ENCODE peak calls at places on chromosomes 3 and 15, in four cellular contexts. One of them, this sample, is unnamed.
A peak's percentile ranks its signal among the peaks of the same experiment; 100 is the strongest.

GRCh38 chr3:177694316-177694715 is 497.0 kb upstream of the TBL1XR1 start:
- DNase-seq in left ventricle myocardium inferior: no peak
- DNase-seq in heart right ventricle: peak; percentile 20
- DNase-seq in GM20000: no peak
- DNase-seq in this sample: peak; percentile 9

GRCh38 chr3:124941729-124942128 is 7.2 kb upstream of the MUC13 start:
- DNase-seq in left ventricle myocardium inferior: no peak
- DNase-seq in heart right ventricle: no peak
- DNase-seq in GM20000: no peak
- DNase-seq in this sample: no peak

GRCh38 chr3:43650345-43650744 is 28.5 kb upstream of the ANO10 start:
- DNase-seq in left ventricle myocardium inferior: no peak
- DNase-seq in heart right ventricle: no peak
- DNase-seq in GM20000: no peak
- DNase-seq in this sample: no peak

GRCh38 chr3:155185623-155186022 is 105.5 kb downstream of the MME start:
- DNase-seq in left ventricle myocardium inferior: no peak
- DNase-seq in heart right ventricle: no peak
- DNase-seq in GM20000: no peak
- DNase-seq in this sample: no peak

GRCh38 chr3:157595259-157595658 is 92.0 kb upstream of the VEPH1 start:
- DNase-seq in left ventricle myocardium inferior: no peak
- DNase-seq in heart right ventricle: no peak
- DNase-seq in GM20000: no peak
- DNase-seq in this sample: no peak

GRCh38 chr3:69815959-69816358 is 76.7 kb downstream of the MITF start:
- DNase-seq in left ventricle myocardium inferior: no peak
- DNase-seq in heart right ventricle: no peak
- DNase-seq in GM20000: no peak
- DNase-seq in this sample: no peak

GRCh38 chr15:50183112-50183794 is 1.3 kb downstream of the SLC27A2 start:
- DNase-seq in left ventricle myocardium inferior: no peak
- DNase-seq in heart right ventricle: no peak
- DNase-seq in GM20000: peak; percentile 62
- DNase-seq in this sample: peak; percentile 39

GRCh38 chr3:7734456-7734855 is 767.2 kb upstream of the LMCD1 start:
- DNase-seq in left ventricle myocardium inferior: no peak
- DNase-seq in heart right ventricle: no peak
- DNase-seq in GM20000: no peak
- DNase-seq in this sample: no peak

GRCh38 chr3:11236588-11237461 is 35.4 kb upstream of the ATG7 start:
- DNase-seq in left ventricle myocardium inferior: peak; percentile 41
- DNase-seq in heart right ventricle: peak; percentile 40
- DNase-seq in GM20000: peak; percentile 76
- DNase-seq in this sample: peak; percentile 79

GRCh38 chr3:129257609-129258008 is 8.2 kb downstream of the COPG1 start:
- DNase-seq in left ventricle myocardium inferior: no peak
- DNase-seq in heart right ventricle: no peak
- DNase-seq in GM20000: no peak
- DNase-seq in this sample: no peak

GRCh38 chr3:44301746-44302145 is 36.8 kb upstream of the TCAIM start:
- DNase-seq in left ventricle myocardium inferior: no peak
- DNase-seq in heart right ventricle: no peak
- DNase-seq in GM20000: no peak
- DNase-seq in this sample: no peak

GRCh38 chr3:16840111-16840444 is 44.7 kb upstream of the PLCL2 start:
- DNase-seq in left ventricle myocardium inferior: no peak
- DNase-seq in heart right ventricle: no peak
- DNase-seq in GM20000: no peak
- DNase-seq in this sample: no peak

GRCh38 chr3:182711261-182711683 is 82.0 kb upstream of the ATP11B start:
- DNase-seq in left ventricle myocardium inferior: no peak
- DNase-seq in heart right ventricle: no peak
- DNase-seq in GM20000: no peak
- DNase-seq in this sample: no peak

GRCh38 chr3:147161833-147162232 is 244.5 kb downstream of the ZIC4 start:
- DNase-seq in left ventricle myocardium inferior: no peak
- DNase-seq in heart right ventricle: no peak
- DNase-seq in GM20000: no peak
- DNase-seq in this sample: no peak

GRCh38 chr3:187919018-187919417 is 173.8 kb upstream of the BCL6 start:
- DNase-seq in left ventricle myocardium inferior: no peak
- DNase-seq in heart right ventricle: no peak
- DNase-seq in GM20000: peak; percentile 27
- DNase-seq in this sample: peak; percentile 75

GRCh38 chr15:49273734-49274318 is 103.8 kb downstream of the GALK2 start:
- DNase-seq in left ventricle myocardium inferior: no peak
- DNase-seq in heart right ventricle: no peak
- DNase-seq in GM20000: no peak
- DNase-seq in this sample: no peak

GRCh38 chr15:39581501-39582285 is 814 bp downstream of the THBS1 start:
- DNase-seq in left ventricle myocardium inferior: peak; percentile 50
- DNase-seq in heart right ventricle: peak; percentile 44
- DNase-seq in GM20000: no peak
- DNase-seq in this sample: peak; percentile 21

GRCh38 chr15:52183562-52184173 is 7.5 kb downstream of the GNB5 start:
- DNase-seq in left ventricle myocardium inferior: no peak
- DNase-seq in heart right ventricle: no peak
- DNase-seq in GM20000: peak; percentile 36
- DNase-seq in this sample: peak; percentile 51

GRCh38 chr15:101255615-101256350 is 3.9 kb upstream of the CHSY1 start:
- DNase-seq in left ventricle myocardium inferior: no peak
- DNase-seq in heart right ventricle: peak; percentile 54
- DNase-seq in GM20000: no peak
- DNase-seq in this sample: no peak

GRCh38 chr15:101255066-101255415 is 3.2 kb upstream of the CHSY1 start:
- DNase-seq in left ventricle myocardium inferior: no peak
- DNase-seq in heart right ventricle: no peak
- DNase-seq in GM20000: no peak
- DNase-seq in this sample: no peak

GRCh38 chr15:101252836-101253235 is 988 bp upstream of the CHSY1 start:
- DNase-seq in left ventricle myocardium inferior: no peak
- DNase-seq in heart right ventricle: no peak
- DNase-seq in GM20000: no peak
- DNase-seq in this sample: peak; percentile 34

GRCh38 chr15:101251830-101252820 is at the start of gene CHSY1:
- DNase-seq in left ventricle myocardium inferior: peak; percentile 94
- DNase-seq in heart right ventricle: peak; percentile 94
- DNase-seq in GM20000: peak; percentile 94
- DNase-seq in this sample: peak; percentile 94

GRCh38 chr15:101254157-101255065 is 2.6 kb upstream of the CHSY1 start:
- DNase-seq in left ventricle myocardium inferior: no peak
- DNase-seq in heart right ventricle: no peak
- DNase-seq in GM20000: no peak
- DNase-seq in this sample: no peak
- TF ChIP-seq CTCF in left ventricle myocardium inferior: no peak
- TF ChIP-seq CTCF in heart right ventricle: no peak
- TF ChIP-seq CTCF in GM20000: no peak
- TF ChIP-seq CTCF in this sample: no peak

DNA sequence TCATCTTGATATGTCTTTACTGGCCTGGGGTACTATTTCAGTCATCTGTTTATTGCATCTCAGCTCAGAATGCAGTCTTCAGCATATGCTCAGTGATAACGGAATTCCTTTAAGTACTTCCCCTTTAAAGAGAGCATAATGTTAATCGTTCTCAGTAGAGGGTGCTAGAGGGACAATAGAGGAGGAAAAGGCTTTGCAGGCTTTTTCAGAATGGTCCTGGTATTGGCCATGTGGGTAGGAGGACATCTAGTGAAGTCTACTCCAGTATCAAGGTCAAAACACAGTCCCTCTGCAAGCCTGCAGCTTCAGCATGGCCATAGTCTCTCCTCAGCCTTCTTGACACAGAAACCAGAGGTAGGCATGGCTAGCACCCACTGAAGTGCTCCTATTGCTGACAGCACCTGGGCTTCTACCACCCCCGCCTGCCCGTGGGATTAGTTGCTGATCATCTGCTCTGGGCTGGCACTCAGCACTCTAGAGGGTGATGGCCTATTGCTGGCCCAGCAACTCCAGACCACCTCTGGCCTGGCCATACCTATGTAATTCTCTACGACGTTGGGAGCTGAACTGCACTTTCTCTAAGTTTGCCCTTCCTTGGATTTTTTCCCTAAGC is 65.4 kb downstream of the KCNH8 start:
- DNase-seq in left ventricle myocardium inferior: no peak
- DNase-seq in heart right ventricle: no peak
- DNase-seq in GM20000: no peak
- DNase-seq in this sample: peak; percentile 29
- TF ChIP-seq CTCF in left ventricle myocardium inferior: no peak
- TF ChIP-seq CTCF in heart right ventricle: no peak
- TF ChIP-seq CTCF in GM20000: peak; percentile 8
- TF ChIP-seq CTCF in this sample: peak; percentile 18

GRCh38 chr3:159860727-159861126 is 127.9 kb upstream of the IL12A start:
- DNase-seq in left ventricle myocardium inferior: no peak
- DNase-seq in heart right ventricle: no peak
- DNase-seq in GM20000: no peak
- DNase-seq in this sample: no peak

GRCh38 chr3:159861369-159861987 is 127.2 kb upstream of the IL12A start:
- DNase-seq in left ventricle myocardium inferior: no peak
- DNase-seq in heart right ventricle: no peak
- DNase-seq in GM20000: peak; percentile 40
- DNase-seq in this sample: peak; percentile 79

GRCh38 chr3:159866201-159866746 is 122.4 kb upstream of the IL12A start:
- DNase-seq in left ventricle myocardium inferior: no peak
- DNase-seq in heart right ventricle: no peak
- DNase-seq in GM20000: no peak
- DNase-seq in this sample: no peak

GRCh38 chr3:159867372-159867771 is 121.3 kb upstream of the IL12A start:
- DNase-seq in left ventricle myocardium inferior: no peak
- DNase-seq in heart right ventricle: no peak
- DNase-seq in GM20000: no peak
- DNase-seq in this sample: no peak

DNA sequence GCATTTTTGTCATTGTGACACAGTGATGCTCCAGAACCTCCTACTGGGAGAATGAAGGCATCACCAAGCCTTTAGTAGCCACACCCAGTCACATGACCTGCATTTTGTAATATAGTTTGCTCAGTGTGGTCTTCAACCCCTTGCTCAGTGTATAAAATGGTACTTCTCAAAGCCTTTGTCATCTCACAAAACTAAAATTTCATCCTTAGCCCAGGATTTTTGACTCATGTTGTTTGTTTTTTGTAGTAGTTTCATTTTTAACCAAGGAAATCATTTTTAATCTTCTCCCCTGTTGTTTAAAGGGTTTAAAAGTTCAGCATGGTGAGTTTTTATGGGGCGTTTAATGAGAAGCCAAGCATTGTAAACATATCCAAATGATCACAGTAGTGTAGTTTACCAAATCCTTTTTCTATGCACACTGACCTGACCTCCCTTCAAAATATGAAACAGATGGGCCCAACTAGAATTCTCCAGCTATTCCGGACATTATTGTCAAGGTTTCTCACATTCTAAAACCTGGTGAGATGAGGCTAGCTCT is 123.5 kb upstream of the IL12A start:
- DNase-seq in left ventricle myocardium inferior: no peak
- DNase-seq in heart right ventricle: no peak
- DNase-seq in GM20000: no peak
- DNase-seq in this sample: no peak
- TF ChIP-seq CTCF in left ventricle myocardium inferior: no peak
- TF ChIP-seq CTCF in heart right ventricle: no peak
- TF ChIP-seq CTCF in GM20000: no peak
- TF ChIP-seq CTCF in this sample: no peak

GRCh38 chr3:76586471-76586870 is 453.4 kb upstream of the ROBO2 start:
- DNase-seq in left ventricle myocardium inferior: no peak
- DNase-seq in heart right ventricle: no peak
- DNase-seq in GM20000: no peak
- DNase-seq in this sample: no peak

GRCh38 chr3:76582632-76583378 is 457.1 kb upstream of the ROBO2 start:
- DNase-seq in left ventricle myocardium inferior: no peak
- DNase-seq in heart right ventricle: no peak
- DNase-seq in GM20000: no peak
- DNase-seq in this sample: no peak

GRCh38 chr3:76582098-76582497 is 457.8 kb upstream of the ROBO2 start:
- DNase-seq in left ventricle myocardium inferior: no peak
- DNase-seq in heart right ventricle: no peak
- DNase-seq in GM20000: no peak
- DNase-seq in this sample: no peak

DNA sequence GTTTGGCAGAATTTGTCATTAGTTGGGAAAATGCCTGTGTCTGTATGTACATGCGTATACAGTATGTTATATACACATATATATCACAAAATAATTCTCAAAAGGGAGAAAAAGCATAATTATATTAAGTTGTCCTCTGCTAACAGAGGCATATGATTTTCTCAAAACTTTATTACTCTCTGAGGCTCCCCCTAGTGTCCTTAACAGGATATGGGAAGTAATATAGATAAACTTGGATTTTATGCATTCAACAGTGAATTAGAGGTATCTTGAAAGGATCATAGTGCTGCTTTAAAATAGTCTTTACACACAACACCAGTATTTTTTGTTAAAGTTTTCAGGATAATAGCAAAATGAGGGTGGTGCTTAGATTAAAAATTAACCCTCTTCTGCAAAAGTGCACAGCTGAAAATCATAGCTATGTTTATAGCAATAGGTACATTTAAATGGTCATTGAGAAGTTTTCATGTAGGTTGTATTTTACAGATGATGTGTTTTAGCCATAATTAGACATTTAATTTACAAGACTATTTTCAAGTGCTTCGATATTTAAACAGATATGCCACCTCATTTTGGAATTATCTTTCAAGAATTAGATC is 454.0 kb upstream of the ROBO2 start:
- DNase-seq in left ventricle myocardium inferior: no peak
- DNase-seq in heart right ventricle: no peak
- DNase-seq in GM20000: peak; percentile 20
- DNase-seq in this sample: peak; percentile 24
- TF ChIP-seq CTCF in left ventricle myocardium inferior: peak; percentile 65
- TF ChIP-seq CTCF in heart right ventricle: peak; percentile 48
- TF ChIP-seq CTCF in GM20000: peak; percentile 26
- TF ChIP-seq CTCF in this sample: peak; percentile 40

GRCh38 chr15:89654311-89654761 is 931 bp downstream of the KIF7 start:
- DNase-seq in left ventricle myocardium inferior: no peak
- DNase-seq in heart right ventricle: no peak
- DNase-seq in GM20000: no peak
- DNase-seq in this sample: no peak

GRCh38 chr15:89653578-89653977 is 1.7 kb downstream of the KIF7 start:
- DNase-seq in left ventricle myocardium inferior: no peak
- DNase-seq in heart right ventricle: no peak
- DNase-seq in GM20000: no peak
- DNase-seq in this sample: no peak

GRCh38 chr15:89652131-89652530 is 3.1 kb downstream of the KIF7 start:
- DNase-seq in left ventricle myocardium inferior: no peak
- DNase-seq in heart right ventricle: no peak
- DNase-seq in GM20000: no peak
- DNase-seq in this sample: no peak

GRCh38 chr15:89654847-89655805 is at the start of gene KIF7:
- DNase-seq in left ventricle myocardium inferior: no peak
- DNase-seq in heart right ventricle: no peak
- DNase-seq in GM20000: peak; percentile 83
- DNase-seq in this sample: no peak

GRCh38 chr15:89652666-89653065 is 2.6 kb downstream of the KIF7 start:
- DNase-seq in left ventricle myocardium inferior: no peak
- DNase-seq in heart right ventricle: no peak
- DNase-seq in GM20000: no peak
- DNase-seq in this sample: no peak
- TF ChIP-seq CTCF in left ventricle myocardium inferior: no peak
- TF ChIP-seq CTCF in heart right ventricle: no peak
- TF ChIP-seq CTCF in GM20000: no peak
- TF ChIP-seq CTCF in this sample: no peak

This sample was measured in GM12865.